ENCODE peak calls at places on chromosomes 1 and 21, in seven cellular contexts. H is HTR-8/SVneo; X is GM10248; K is right cardiac atrium; S is neural progenitor cell; Z is HEK293T; N is stimulated activated CD4-positive, alpha-beta T cell treated with anti-CD3 and anti-CD28 coated beads, Interleukin-2, amount 100 ng/mL, for 48 hours. V is an unnamed sample.

GRCh38 chr21:45977396-45977795 is 4.2 kb upstream of the COL6A1 start:
- DNase-seq in H (no peak), X (no peak), K (peak; percentile 73), S (no peak), Z (no peak), N (no peak), V (no peak)

GRCh38 chr1:159088566-159089183 is 12.1 kb upstream of the AIM2 start:
- DNase-seq in H (no peak), X (no peak), K (no peak), S (no peak), Z (no peak), N (no peak), V (no peak)

GRCh38 chr1:156895408-156895874 is 1.9 kb downstream of the PEAR1 start:
- DNase-seq in H (no peak), X (no peak), K (peak; percentile 40), S (no peak), Z (no peak), N (no peak), V (no peak)

GRCh38 chr1:185499986-185500626 is 183.1 kb upstream of the IVNS1ABP start:
- DNase-seq in H (peak; percentile 28), X (no peak), K (no peak), S (no peak), Z (no peak), N (no peak), V (no peak)

GRCh38 chr1:198623920-198624647 is 14.8 kb upstream of the PTPRC start:
- DNase-seq in H (no peak), X (no peak), K (no peak), S (no peak), Z (no peak), N (no peak), V (no peak)

GRCh38 chr1:58815680-58816071 is 31.8 kb upstream of the JUN start:
- DNase-seq in H (peak; percentile 17), X (peak; percentile 40), K (no peak), S (peak; percentile 40), Z (peak; percentile 53), N (no peak), V (no peak)

GRCh38 chr1:148362141-148362929 is 120.8 kb downstream of the PPIAL4G start:
- DNase-seq in H (no peak), X (no peak), K (peak; percentile 43), S (peak; percentile 50), Z (no peak), N (peak; percentile 27), V (no peak)

GRCh38 chr1:166289309-166289708 is 122.5 kb upstream of the FAM78B start:
- DNase-seq in H (no peak), X (no peak), K (no peak), S (no peak), Z (no peak), N (no peak), V (no peak)

GRCh38 chr1:9201421-9202239 is 32.9 kb upstream of the H6PD start:
- DNase-seq in H (no peak), X (no peak), K (no peak), S (peak; percentile 61), Z (no peak), N (no peak), V (no peak)

GRCh38 chr1:42167611-42168396 is 3.3 kb upstream of the GUCA2A start:
- DNase-seq in H (no peak), X (no peak), K (no peak), S (no peak), Z (no peak), N (no peak), V (no peak)

GRCh38 chr21:36459098-36459497 is 20.8 kb downstream of the CLDN14 start:
- DNase-seq in H (no peak), X (no peak), K (no peak), S (no peak), Z (no peak), N (no peak), V (no peak)

GRCh38 chr1:185281245-185281644 is 35.8 kb downstream of the IVNS1ABP start:
- DNase-seq in H (no peak), X (peak; percentile 40), K (no peak), S (no peak), Z (no peak), N (no peak), V (no peak)

GRCh38 chr1:10646347-10646861 is 150.0 kb downstream of the CASZ1 start:
- DNase-seq in H (peak; percentile 38), X (no peak), K (peak; percentile 78), S (no peak), Z (peak; percentile 63), N (no peak), V (no peak)

GRCh38 chr1:19081218-19081893 is 124.9 kb upstream of the IFFO2 start:
- DNase-seq in H (peak; percentile 28), X (no peak), K (no peak), S (no peak), Z (no peak), N (no peak), V (no peak)

GRCh38 chr21:44901391-44902074 is 19.2 kb downstream of the ITGB2 start:
- DNase-seq in H (no peak), X (no peak), K (peak; percentile 50), S (no peak), Z (no peak), N (no peak), V (no peak)

GRCh38 chr1:36846366-36846765 is 187.9 kb downstream of the GRIK3 start:
- DNase-seq in H (no peak), X (no peak), K (no peak), S (peak; percentile 82), Z (no peak), N (no peak), V (no peak)